ENCODE peak calls at places on chromosomes 1 and 21, in six cellular contexts. E is choroid plexus epithelial cell, W is hypothalamus, M is endothelial cell, U is H7, S is Ammon's horn. D is an unnamed sample.
A peak's percentile ranks its signal among the peaks of the same experiment; 100 is the strongest.

GRCh38 chr1:13661539-13661938 is 38.4 kb upstream of the PRDM2 start:
- DNase-seq in E (no peak), W (no peak), M (no peak), U (no peak), S (no peak), D (no peak)

GRCh38 chr1:55472784-55473183 is 257.6 kb upstream of the USP24 start:
- DNase-seq in E (peak; percentile 37), W (no peak), M (no peak), U (no peak), S (no peak), D (no peak)

GRCh38 chr1:211267204-211267857 is 8.2 kb downstream of the RCOR3 start:
- DNase-seq in E (no peak), W (no peak), M (no peak), U (no peak), S (no peak), D (no peak)

GRCh38 chr1:22613951-22614350 is 22.5 kb upstream of the C1QA start:
- DNase-seq in E (no peak), W (no peak), M (no peak), U (no peak), S (no peak), D (no peak)

GRCh38 chr21:41767606-41768370 is 936 bp upstream of the RIPK4 start:
- DNase-seq in E (no peak), W (no peak), M (peak; percentile 51), U (peak; percentile 66), S (no peak), D (no peak)

GRCh38 chr21:37862536-37862935 is 53.7 kb downstream of the KCNJ6 start:
- DNase-seq in E (peak; percentile 75), W (peak; percentile 1), M (peak; percentile 22), U (peak; percentile 73), S (peak; percentile 31), D (peak; percentile 16)

GRCh38 chr1:46615735-46616134 is 876 bp downstream of the MOB3C start:
- DNase-seq in E (no peak), W (no peak), M (no peak), U (no peak), S (no peak), D (no peak)

GRCh38 chr1:1440941-1441888 is 5.7 kb downstream of the VWA1 start:
- DNase-seq in E (peak; percentile 30), W (no peak), M (peak; percentile 76), U (peak; percentile 97), S (no peak), D (no peak)

GRCh38 chr1:61334718-61335589 is 252.6 kb downstream of the NFIA start:
- DNase-seq in E (no peak), W (no peak), M (no peak), U (no peak), S (peak; percentile 36), D (peak; percentile 23)

GRCh38 chr21:34857122-34857713 is 188.4 kb downstream of the CLIC6 start:
- DNase-seq in E (peak; percentile 46), W (no peak), M (no peak), U (no peak), S (no peak), D (no peak)

D was measured in globus pallidus.